ENCODE peak calls at places on chromosomes 1 and 21, in five cellular contexts. J is PC-9, Z is brain microvascular endothelial cell, G is IMR-90, E is body of pancreas. M is an unnamed sample.

GRCh38 chr21:32009263-32009662 is 136.4 kb downstream of the HUNK start:
- DNase-seq in Z (no peak), G (no peak), J (no peak), E (no peak), M (no peak)

GRCh38 chr1:2020310-2020655 is 1.1 kb downstream of the GABRD start:
- DNase-seq in E (no peak), J (no peak), G (no peak), Z (no peak), M (no peak)

GRCh38 chr1:178819123-178819522 is 51.8 kb downstream of the ANGPTL1 start:
- DNase-seq in J (no peak), Z (no peak), E (no peak), G (peak; percentile 15), M (no peak)

GRCh38 chr1:21634481-21635137 is 34.5 kb downstream of the RAP1GAP start:
- DNase-seq in G (no peak), Z (no peak), E (peak; percentile 90), J (peak; percentile 79), M (no peak)

GRCh38 chr1:241391926-241392710 is 35.1 kb upstream of the RGS7 start:
- DNase-seq in G (peak; percentile 37), Z (no peak), J (no peak), E (no peak), M (no peak)

GRCh38 chr1:176574756-176575155 is 111.8 kb downstream of the PAPPA2 start:
- DNase-seq in G (no peak), J (no peak), Z (no peak), E (no peak), M (no peak)

GRCh38 chr1:216721878-216722277 is 1.4 kb downstream of the ESRRG start:
- DNase-seq in J (no peak), E (no peak), G (no peak), Z (no peak), M (no peak)

GRCh38 chr1:143691400-143691891 is 280.3 kb downstream of the FAM72C start:
- DNase-seq in E (no peak), Z (peak; percentile 1), J (no peak), G (peak; percentile 39), M (no peak)

GRCh38 chr1:168861421-168862023 is 132.5 kb upstream of the DPT start:
- DNase-seq in G (no peak), J (no peak), Z (no peak), E (no peak), M (no peak)

GRCh38 chr21:15730484-15731242 is 881 bp downstream of the USP25 start:
- DNase-seq in Z (no peak), G (no peak), E (no peak), J (peak; percentile 1), M (no peak)

GRCh38 chr1:17212487-17213121 is 7.7 kb downstream of the PADI1 start:
- DNase-seq in G (peak; percentile 73), Z (peak; percentile 65), E (peak; percentile 28), J (peak; percentile 92), M (no peak)

GRCh38 chr1:25343872-25344271 is 5.7 kb downstream of the TMEM50A start:
- DNase-seq in Z (peak; percentile 80), G (peak; percentile 89), E (no peak), J (no peak), M (no peak)

GRCh38 chr1:25347556-25347955 is 9.4 kb downstream of the TMEM50A start:
- DNase-seq in J (no peak), G (no peak), Z (no peak), E (no peak), M (no peak)

GRCh38 chr1:25342846-25343245 is 4.7 kb downstream of the TMEM50A start:
- DNase-seq in J (no peak), E (no peak), G (no peak), Z (no peak), M (no peak)

GRCh38 chr1:25338188-25338981 is at the start of gene TMEM50A:
- DNase-seq in J (peak; percentile 88), E (peak; percentile 90), Z (peak; percentile 86), G (peak; percentile 79), M (peak; percentile 92)

DNA sequence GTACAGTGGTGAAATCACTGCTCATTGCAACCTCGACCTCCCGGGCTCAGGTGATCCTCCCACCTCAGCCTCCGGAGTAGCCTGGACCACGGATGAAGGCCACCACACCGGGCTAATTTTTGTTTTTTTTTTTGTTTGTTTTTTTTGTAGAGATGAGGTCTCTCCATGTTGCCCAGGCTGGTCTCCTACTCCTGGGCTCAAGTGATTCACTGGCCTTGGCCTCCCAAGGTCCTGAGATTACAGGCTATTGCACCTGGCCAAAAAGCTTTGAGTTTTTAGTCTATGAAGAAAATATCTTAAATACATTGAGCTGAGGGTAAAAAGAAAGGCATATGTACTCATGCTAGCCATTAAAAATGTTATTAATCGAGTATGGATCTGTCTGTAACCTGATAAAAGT is 3.6 kb downstream of the TMEM50A start:
- DNase-seq in J (no peak), E (no peak), G (no peak), Z (no peak), M (no peak)
- H3K27ac ChIP-seq in J (no peak overlapping the region), E (no peak overlapping the region), G (no peak overlapping the region), Z (no peak overlapping the region), M (no peak overlapping the region)

GRCh38 chr1:55172687-55173086 is 42.5 kb downstream of the USP24 start:
- DNase-seq in Z (no peak), J (no peak), E (no peak), G (no peak), M (no peak)
- H3K4me3 ChIP-seq in Z (no peak overlapping the region), J (no peak overlapping the region), E (no peak overlapping the region), G (no peak overlapping the region), M (no peak overlapping the region)

GRCh38 chr1:172268237-172268636 is 152.2 kb upstream of the C1orf105 start:
- DNase-seq in J (no peak), G (no peak), E (no peak), Z (no peak), M (no peak)
- TF ChIP-seq CTCF in J (no peak), G (no peak), E (no peak), Z (no peak), M (no peak)

DNA sequence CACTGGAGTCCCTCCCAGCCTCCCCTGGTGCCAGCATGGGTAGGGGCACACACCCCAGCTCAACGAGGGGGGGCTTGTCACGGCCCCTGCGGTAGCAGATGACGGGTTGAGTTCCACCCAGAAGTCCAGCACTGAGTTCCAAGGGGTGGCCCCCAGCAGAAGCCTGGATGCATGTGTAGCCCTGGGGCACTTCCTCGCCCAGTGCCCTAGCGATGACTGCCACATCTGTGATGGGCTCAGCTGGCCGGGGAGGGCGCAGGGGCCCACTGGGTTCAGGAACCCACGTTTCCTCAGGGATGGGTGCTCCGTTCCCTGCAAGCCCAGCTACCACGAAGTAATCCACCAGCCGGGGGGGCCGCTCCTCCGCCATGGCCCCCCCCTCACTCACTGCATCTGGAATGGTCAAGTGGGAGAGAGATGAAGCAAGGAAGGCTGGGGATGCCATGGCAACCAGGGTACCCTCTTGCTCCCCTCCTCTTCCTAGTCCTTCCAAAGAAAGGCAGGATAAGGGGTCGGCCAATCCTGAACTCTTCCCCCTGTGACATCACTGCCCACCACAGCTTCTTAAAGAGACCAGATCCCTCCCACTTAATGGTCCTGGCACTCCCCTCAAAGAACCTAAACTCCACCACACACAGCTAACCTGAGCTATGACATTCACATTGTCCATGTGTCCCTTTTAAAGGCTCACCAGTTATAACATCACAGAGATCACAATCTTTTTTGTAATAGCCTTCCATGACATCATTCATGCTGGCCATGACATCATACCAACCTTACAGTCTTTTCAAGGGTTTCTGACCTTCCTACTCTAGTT is 2.3 kb downstream of the DENND4B start:
- DNase-seq in J (no peak), Z (no peak), E (no peak), G (no peak), M (no peak)
- H3K27ac ChIP-seq in J (no peak overlapping the region), Z (no peak overlapping the region), E (no peak overlapping the region), G (no peak overlapping the region), M (peak overlapping the region; percentile 98)